ENCODE peak calls at places on chromosomes 7 and 10, in ten cellular contexts. Y is prostate gland, M is epithelial cell of esophagus, K is fibroblast of lung, U is AG10803, O is astrocyte of the cerebellum, C is NB4, H is colonic mucosa, R is endodermal cell, N is suprapubic skin. B is an unnamed sample.

GRCh38 chr10:7892146-7892545 is 73.8 kb downstream of the TAF3 start:
- DNase-seq in R (no peak), H (no peak), N (no peak), C (no peak), Y (no peak), M (no peak), O (no peak), K (peak; percentile 15), U (no peak), B (no peak)

GRCh38 chr10:69854685-69855345 is 53.1 kb downstream of the COL13A1 start:
- DNase-seq in R (no peak), N (no peak), H (no peak), M (no peak), O (no peak), C (no peak), U (no peak), Y (no peak), K (no peak), B (no peak)

GRCh38 chr7:25894002-25894901 is 257.7 kb upstream of the NFE2L3 start:
- DNase-seq in R (peak; percentile 84), K (no peak), N (no peak), C (peak; percentile 60), O (no peak), M (peak; percentile 90), H (peak; percentile 58), U (peak; percentile 1), Y (no peak), B (no peak)

GRCh38 chr10:79314761-79315601 is 32.3 kb upstream of the PPIF start:
- DNase-seq in H (peak; percentile 52), U (peak; percentile 45), O (no peak), K (no peak), Y (no peak), C (no peak), M (no peak), R (no peak), N (no peak), B (no peak)

GRCh38 chr7:121388950-121389349 is 7.2 kb downstream of the FAM3C start:
- DNase-seq in Y (no peak), R (no peak), N (no peak), O (no peak), H (no peak), C (no peak), K (no peak), M (no peak), U (no peak), B (no peak)

GRCh38 chr7:115260381-115260780 is 338.5 kb downstream of the MDFIC start:
- DNase-seq in Y (no peak), H (no peak), O (no peak), U (peak; percentile 18), C (no peak), N (no peak), K (peak; percentile 58), M (peak; percentile 64), R (no peak), B (no peak)

GRCh38 chr10:11135709-11136108 is 118.0 kb downstream of the CELF2 start:
- DNase-seq in U (no peak), M (no peak), N (no peak), R (no peak), O (no peak), Y (no peak), C (no peak), H (no peak), K (no peak), B (no peak)

GRCh38 chr7:37096341-37096740 is 352.3 kb downstream of the ELMO1 start:
- DNase-seq in Y (peak; percentile 7), M (peak; percentile 95), R (no peak), K (no peak), N (no peak), O (no peak), H (no peak), C (no peak), U (no peak), B (no peak)

GRCh38 chr10:51638737-51639136 is 60.7 kb downstream of the CSTF2T start:
- DNase-seq in N (no peak), Y (no peak), O (no peak), M (no peak), R (no peak), C (no peak), H (no peak), K (no peak), U (no peak), B (no peak)
- TF ChIP-seq CTCF in N (no peak), Y (no peak), O (no peak), M (no peak), R (peak; percentile 43), C (no peak), H (no peak), K (peak; percentile 8), U (peak; percentile 17), B (no peak)

GRCh38 chr10:3198900-3199299 is 26.3 kb upstream of the PITRM1 start:
- DNase-seq in M (no peak), R (no peak), N (no peak), C (no peak), O (no peak), U (no peak), K (no peak), H (no peak), Y (no peak), B (no peak)

GRCh38 chr10:3195706-3196105 is 23.1 kb upstream of the PITRM1 start:
- DNase-seq in K (no peak), H (no peak), C (no peak), U (no peak), N (no peak), M (no peak), R (no peak), O (no peak), Y (no peak), B (no peak)

GRCh38 chr10:3196482-3196881 is 23.9 kb upstream of the PITRM1 start:
- DNase-seq in H (no peak), C (no peak), N (no peak), Y (no peak), K (no peak), R (peak; percentile 35), O (no peak), U (no peak), M (no peak), B (no peak)

GRCh38 chr10:3196971-3197353 is 24.4 kb upstream of the PITRM1 start:
- DNase-seq in C (no peak), Y (no peak), M (no peak), U (no peak), H (no peak), K (no peak), O (no peak), R (no peak), N (no peak), B (no peak)

DNA sequence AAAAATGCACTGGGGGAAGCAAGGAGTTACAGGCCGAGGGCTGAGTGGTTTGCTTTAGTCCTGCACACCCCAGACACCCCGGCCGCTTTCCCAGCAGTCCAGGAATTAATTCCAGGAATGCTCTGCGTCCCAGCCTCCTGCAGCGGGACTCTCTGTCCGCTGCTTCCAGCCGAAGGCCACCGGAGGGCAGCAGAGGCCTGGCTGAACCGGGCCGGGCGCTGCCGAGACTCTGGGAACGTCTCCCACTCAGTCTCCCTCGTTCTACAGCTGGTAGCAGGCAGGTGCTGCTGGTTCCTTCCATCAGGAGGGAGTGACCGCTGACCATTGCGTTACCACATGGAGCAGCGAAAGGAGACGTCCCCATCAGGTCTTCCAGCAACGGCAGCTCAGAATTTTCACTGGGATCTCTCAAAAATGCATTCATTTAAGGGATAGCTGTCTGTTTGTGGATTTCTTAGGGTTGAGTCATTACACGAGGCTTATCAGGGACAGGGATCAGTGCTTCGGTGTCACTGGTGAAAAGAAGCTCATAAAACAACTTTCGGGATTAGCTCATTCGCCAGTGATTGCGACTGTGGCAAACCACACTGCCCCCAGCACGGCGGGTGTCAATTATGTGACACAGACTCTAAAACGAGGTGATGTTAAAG is 24.9 kb upstream of the PITRM1 start:
- DNase-seq in K (peak; percentile 84), R (peak; percentile 93), N (peak; percentile 84), O (peak; percentile 69), M (peak; percentile 79), C (peak; percentile 71), Y (peak; percentile 74), H (peak; percentile 78), U (peak; percentile 88), B (peak; percentile 70)
- H3K4me3 ChIP-seq in K (no peak overlapping the region), R (no peak overlapping the region), N (peak overlapping the region; percentile 32), O (peak overlapping the region; percentile 22), M (peak overlapping the region; percentile 33), C (no peak overlapping the region), Y (no peak overlapping the region), H (no peak overlapping the region), U (peak overlapping the region; percentile 54), B (peak overlapping the region; percentile 8)

GRCh38 chr7:95690367-95690947 is 81.9 kb upstream of the DYNC1I1 start:
- DNase-seq in K (peak; percentile 66), U (peak; percentile 40), C (peak; percentile 54), M (peak; percentile 51), O (peak; percentile 34), N (no peak), Y (no peak), H (peak; percentile 32), R (peak; percentile 57), B (no peak)
- TF ChIP-seq CTCF in K (peak; percentile 58), U (peak; percentile 65), C (peak; percentile 20), M (peak; percentile 55), O (peak; percentile 54), N (peak; percentile 55), Y (no peak), H (peak; percentile 62), R (peak; percentile 86), B (peak; percentile 61)

GRCh38 chr10:6400331-6400730 is 179.7 kb downstream of the PRKCQ start:
- DNase-seq in O (no peak), R (no peak), Y (no peak), K (no peak), N (no peak), C (peak; percentile 42), M (peak; percentile 47), H (no peak), U (no peak), B (no peak)

GRCh38 chr10:6402960-6403359 is 177.1 kb downstream of the PRKCQ start:
- DNase-seq in U (no peak), Y (no peak), K (no peak), O (no peak), M (no peak), H (no peak), C (no peak), N (no peak), R (no peak), B (no peak)

GRCh38 chr10:6401066-6401465 is 179.0 kb downstream of the PRKCQ start:
- DNase-seq in Y (no peak), O (no peak), H (no peak), M (no peak), R (no peak), K (no peak), N (no peak), C (peak; percentile 53), U (no peak), B (no peak)

GRCh38 chr10:6402349-6402709 is 177.7 kb downstream of the PRKCQ start:
- DNase-seq in O (no peak), H (no peak), N (no peak), Y (no peak), R (no peak), M (no peak), U (no peak), C (no peak), K (no peak), B (no peak)

DNA sequence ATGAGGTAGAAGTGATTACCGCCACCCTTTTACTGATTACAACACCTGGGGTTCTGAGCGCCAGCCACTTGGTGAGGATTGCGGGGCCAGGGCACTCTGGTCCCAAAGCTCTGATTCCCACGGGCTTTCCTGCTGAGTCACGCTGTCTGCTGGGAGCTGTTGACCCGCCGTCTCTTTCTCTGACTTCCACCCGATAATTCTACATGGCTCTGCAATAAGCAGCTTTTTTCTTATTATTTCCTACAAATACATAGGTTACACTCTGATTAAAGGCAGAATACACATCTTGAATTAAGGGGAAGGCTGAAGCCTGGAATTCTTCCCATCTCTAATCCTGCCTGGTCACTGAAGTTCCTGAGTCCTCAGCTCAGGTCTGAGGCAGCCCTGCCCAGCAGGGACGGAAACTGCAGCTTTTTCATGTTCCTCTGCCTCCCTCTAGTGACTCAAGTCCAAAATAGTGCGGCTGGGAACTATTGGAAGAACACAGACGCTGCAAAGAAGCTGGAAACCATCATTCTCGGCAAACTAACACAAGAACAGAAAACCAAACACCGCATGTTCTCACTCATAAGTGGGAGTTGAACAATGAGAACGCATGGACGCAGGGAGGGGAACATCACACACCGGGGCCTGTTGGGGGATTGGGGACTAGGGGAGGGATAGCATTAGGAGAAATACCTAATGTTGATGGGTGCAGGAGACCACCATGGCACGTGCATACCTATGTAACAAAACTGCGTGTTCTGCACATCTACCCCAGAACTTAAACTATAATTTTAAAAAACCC is 178.3 kb downstream of the PRKCQ start:
- DNase-seq in N (peak; percentile 76), O (peak; percentile 86), M (peak; percentile 91), U (peak; percentile 91), C (peak; percentile 82), Y (peak; percentile 80), K (peak; percentile 92), H (peak; percentile 77), R (peak; percentile 91), B (peak; percentile 58)
- H3K4me3 ChIP-seq in N (peak overlapping the region; percentile 27), O (peak overlapping the region; percentile 14), M (peak overlapping the region; percentile 35), U (peak overlapping the region; percentile 39), C (peak overlapping the region; percentile 43), Y (peak overlapping the region; percentile 21), K (peak overlapping the region; percentile 32), H (peak overlapping the region; percentile 20), R (no peak overlapping the region), B (peak overlapping the region; percentile 23)